ENCODE peak calls at places on chromosome 19, in seven cellular contexts. V is mesendoderm, I is IMR-90, Z is H1, B is H9, C is mesenchymal stem cell, O is trophoblast cell. H is an unnamed sample.

GRCh38 chr19:1563251-1563650 is 4.9 kb downstream of the MEX3D start:
- DNase-seq in V (no peak), I (no peak), Z (no peak), B (no peak), C (no peak), O (no peak), H (no peak)

GRCh38 chr19:19410553-19411550 is 5.4 kb downstream of the GATAD2A start:
- DNase-seq in V (peak; percentile 13), I (no peak), Z (no peak), B (no peak), C (no peak), O (no peak), H (no peak)

GRCh38 chr19:45117666-45118065 is 24.7 kb downstream of the PPP1R37 start:
- DNase-seq in V (no peak), I (no peak), Z (no peak), B (no peak), C (no peak), O (no peak), H (no peak)

GRCh38 chr19:46731584-46731983 is 14.3 kb upstream of the FKRP start:
- DNase-seq in V (no peak), I (no peak), Z (no peak), B (no peak), C (peak; percentile 45), O (no peak), H (no peak)

GRCh38 chr19:57664269-57665127 is 4.2 kb upstream of the ZSCAN4 start:
- DNase-seq in V (peak; percentile 59), I (peak; percentile 31), Z (peak; percentile 83), B (peak; percentile 67), C (peak; percentile 66), O (peak; percentile 64), H (peak; percentile 53)

GRCh38 chr19:1087813-1088418 is 7.3 kb downstream of the POLR2E start:
- DNase-seq in V (no peak), I (no peak), Z (no peak), B (no peak), C (no peak), O (no peak), H (no peak)

GRCh38 chr19:39518975-39519374 is 4.0 kb downstream of the SELENOV start:
- DNase-seq in V (no peak), I (no peak), Z (no peak), B (peak; percentile 65), C (no peak), O (no peak), H (no peak)

GRCh38 chr19:41898235-41898634 is 15.3 kb downstream of the ARHGEF1 start:
- DNase-seq in V (no peak), I (no peak), Z (no peak), B (no peak), C (no peak), O (no peak), H (no peak)

GRCh38 chr19:17475541-17476115 is 5.3 kb downstream of the SLC27A1 start:
- DNase-seq in V (no peak), I (peak; percentile 61), Z (no peak), B (no peak), C (peak; percentile 12), O (no peak), H (no peak)

GRCh38 chr19:33781996-33782395 is 14.7 kb upstream of the KCTD15 start:
- DNase-seq in V (no peak), I (peak; percentile 2), Z (no peak), B (no peak), C (no peak), O (no peak), H (no peak)

GRCh38 chr19:876780-877314 is 16.1 kb downstream of the MED16 start:
- DNase-seq in V (no peak), I (no peak), Z (no peak), B (no peak), C (no peak), O (no peak), H (no peak)

GRCh38 chr19:18321729-18322091 is 1.2 kb downstream of the LSM4 start:
- DNase-seq in V (no peak), I (peak; percentile 33), Z (no peak), B (no peak), C (peak; percentile 47), O (no peak), H (no peak)

GRCh38 chr19:48819366-48819816 is 8.6 kb upstream of the BCAT2 start:
- DNase-seq in V (no peak), I (peak; percentile 79), Z (no peak), B (no peak), C (no peak), O (no peak), H (no peak)

GRCh38 chr19:15371786-15372380 is 7.7 kb downstream of the AKAP8 start:
- DNase-seq in V (no peak), I (no peak), Z (no peak), B (no peak), C (no peak), O (no peak), H (no peak)

GRCh38 chr19:36121486-36122124 is 6.3 kb downstream of the TBCB start:
- DNase-seq in V (no peak), I (no peak), Z (no peak), B (no peak), C (no peak), O (no peak), H (no peak)

GRCh38 chr19:5880604-5881078 is 10.3 kb upstream of the FUT5 start:
- DNase-seq in V (peak; percentile 46), I (peak; percentile 74), Z (no peak), B (no peak), C (peak; percentile 96), O (no peak), H (no peak)

GRCh38 chr19:1041272-1041834 is 1.4 kb downstream of the ABCA7 start:
- DNase-seq in V (no peak), I (no peak), Z (no peak), B (peak; percentile 27), C (no peak), O (no peak), H (no peak)

GRCh38 chr19:36686365-36687213 is 823 bp upstream of the ZNF567 start:
- DNase-seq in V (peak; percentile 10), I (peak; percentile 5), Z (peak; percentile 41), B (no peak), C (peak; percentile 8), O (no peak), H (no peak)

GRCh38 chr19:58538257-58539168 is 5.4 kb upstream of the TRIM28 start:
- DNase-seq in V (peak; percentile 94), I (no peak), Z (peak; percentile 88), B (peak; percentile 94), C (no peak), O (no peak), H (peak; percentile 71)

GRCh38 chr19:7076151-7076550 is 6.6 kb downstream of the ZNF557 start:
- DNase-seq in V (no peak), I (no peak), Z (no peak), B (no peak), C (no peak), O (no peak), H (no peak)

GRCh38 chr19:23770672-23771250 is 12.1 kb upstream of the ZNF681 start:
- DNase-seq in V (no peak), I (no peak), Z (no peak), B (no peak), C (no peak), O (no peak), H (no peak)
- H2AK5ac ChIP-seq in V (no peak overlapping the region), I (no peak overlapping the region), Z (no peak overlapping the region), B (no peak overlapping the region), C (no peak overlapping the region), O (no peak overlapping the region), H (no peak overlapping the region)

DNA sequence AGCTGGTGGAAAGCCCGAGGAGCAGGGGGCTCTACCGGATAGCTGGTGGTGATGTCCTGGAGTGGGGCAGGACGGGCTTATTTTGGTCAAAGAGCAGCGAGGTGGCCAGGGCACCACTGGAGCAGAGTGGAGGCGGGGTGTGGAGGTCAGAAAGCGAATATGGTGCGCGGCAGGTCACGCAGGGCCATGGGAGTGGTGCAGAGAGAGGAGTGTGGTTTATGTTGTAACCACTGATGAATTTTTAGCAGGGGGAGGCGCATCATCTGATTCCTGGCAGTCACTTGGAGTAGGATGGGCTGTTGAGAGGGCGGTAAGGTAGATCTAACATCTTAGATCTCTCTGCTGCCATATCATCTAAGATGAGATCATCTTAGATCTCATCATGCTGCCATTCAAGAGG is 1.4 kb upstream of the ZNF414 start:
- DNase-seq in V (no peak), I (no peak), Z (no peak), B (no peak), C (no peak), O (no peak), H (no peak)
- H3K4me1 ChIP-seq in V (peaks cover 4% of the 10 kb centered on the region), I (peaks cover 11% of the 10 kb centered on the region), Z (peaks cover 11% of the 10 kb centered on the region), B (no peaks in the 10 kb centered on the region), C (peaks cover 19% of the 10 kb centered on the region), O (peaks cover 13% of the 10 kb centered on the region), H (peaks cover 4% of the 10 kb centered on the region)

GRCh38 chr19:3608750-3609322 is 2.2 kb upstream of the TBXA2R start:
- DNase-seq in V (no peak), I (no peak), Z (no peak), B (no peak), C (no peak), O (no peak), H (no peak)
- H2AK5ac ChIP-seq in V (no peak overlapping the region), I (no peak overlapping the region), Z (no peak overlapping the region), B (no peak overlapping the region), C (peak overlapping the region; percentile 43), O (no peak overlapping the region), H (peak overlapping the region; percentile 35)

GRCh38 chr19:55554749-55555152 is 9.4 kb upstream of the SBK3 start:
- DNase-seq in V (no peak), I (no peak), Z (no peak), B (no peak), C (no peak), O (no peak), H (no peak)

GRCh38 chr19:55554302-55554701 is 9.0 kb upstream of the SBK3 start:
- DNase-seq in V (no peak), I (no peak), Z (no peak), B (no peak), C (no peak), O (no peak), H (no peak)

GRCh38 chr19:55552620-55553019 is 7.3 kb upstream of the SBK3 start:
- DNase-seq in V (no peak), I (peak; percentile 89), Z (no peak), B (no peak), C (peak; percentile 72), O (peak; percentile 31), H (no peak)

GRCh38 chr19:55552206-55552605 is 6.9 kb upstream of the SBK3 start:
- DNase-seq in V (no peak), I (no peak), Z (no peak), B (no peak), C (peak; percentile 6), O (no peak), H (no peak)

GRCh38 chr19:55553217-55554182 is 8.2 kb upstream of the SBK3 start:
- DNase-seq in V (peak; percentile 35), I (no peak), Z (no peak), B (no peak), C (peak; percentile 9), O (no peak), H (no peak)
- H3K4me1 ChIP-seq in V (no peaks in the 10 kb centered on the region), I (peaks cover 18% of the 10 kb centered on the region), Z (peaks cover 10% of the 10 kb centered on the region), B (peaks cover 8% of the 10 kb centered on the region), C (peaks cover 20% of the 10 kb centered on the region), O (peaks cover 13% of the 10 kb centered on the region), H (peaks cover 24% of the 10 kb centered on the region)

GRCh38 chr19:54411033-54411432 is 4.2 kb upstream of the TTYH1 start:
- DNase-seq in V (no peak), I (no peak), Z (no peak), B (no peak), C (no peak), O (no peak), H (no peak)
- H2AK5ac ChIP-seq in V (no peak overlapping the region), I (no peak overlapping the region), Z (no peak overlapping the region), B (no peak overlapping the region), C (no peak overlapping the region), O (no peak overlapping the region), H (no peak overlapping the region)